ENCODE peak calls at places on chromosome 20, in five cellular contexts. One of them, this sample, is unnamed.

GRCh38 chr20:45339084-45339483 is 9.1 kb downstream of the SDC4 start:
- DNase-seq in lower lobe of right lung: no peak
- DNase-seq in cardiac fibroblast: no peak
- DNase-seq in DND-41: no peak
- DNase-seq in GM23338: no peak
- DNase-seq in this sample: no peak

GRCh38 chr20:43786885-43787284 is 60.1 kb upstream of the GTSF1L start:
- DNase-seq in GM23338: no peak
- DNase-seq in cardiac fibroblast: no peak
- DNase-seq in lower lobe of right lung: no peak
- DNase-seq in DND-41: no peak
- DNase-seq in this sample: no peak

GRCh38 chr20:45826381-45827019 is 612 bp downstream of the TNNC2 start:
- DNase-seq in lower lobe of right lung: no peak
- DNase-seq in GM23338: no peak
- DNase-seq in DND-41: no peak
- DNase-seq in cardiac fibroblast: peak; percentile 70
- DNase-seq in this sample: no peak

GRCh38 chr20:31551581-31552081 is 37.4 kb downstream of the HM13 start:
- DNase-seq in GM23338: no peak
- DNase-seq in cardiac fibroblast: no peak
- DNase-seq in lower lobe of right lung: peak; percentile 22
- DNase-seq in DND-41: no peak
- DNase-seq in this sample: no peak

GRCh38 chr20:19026901-19027644 is 185.4 kb upstream of the SLC24A3 start:
- DNase-seq in DND-41: no peak
- DNase-seq in lower lobe of right lung: no peak
- DNase-seq in GM23338: peak; percentile 48
- DNase-seq in cardiac fibroblast: no peak
- DNase-seq in this sample: no peak

GRCh38 chr20:54745780-54746179 is 270.4 kb downstream of the DOK5 start:
- DNase-seq in lower lobe of right lung: no peak
- DNase-seq in DND-41: no peak
- DNase-seq in GM23338: no peak
- DNase-seq in cardiac fibroblast: no peak
- DNase-seq in this sample: no peak

GRCh38 chr20:15491564-15491963 is 1081.7 kb downstream of the KIF16B start:
- DNase-seq in GM23338: peak; percentile 71
- DNase-seq in lower lobe of right lung: no peak
- DNase-seq in DND-41: no peak
- DNase-seq in cardiac fibroblast: no peak
- DNase-seq in this sample: no peak

GRCh38 chr20:3172933-3173581 is at the start of gene LZTS3:
- DNase-seq in GM23338: peak; percentile 96
- DNase-seq in cardiac fibroblast: peak; percentile 44
- DNase-seq in DND-41: peak; percentile 77
- DNase-seq in lower lobe of right lung: peak; percentile 80
- DNase-seq in this sample: peak; percentile 70

GRCh38 chr20:50372770-50373088 is 137.5 kb upstream of the PTPN1 start:
- DNase-seq in lower lobe of right lung: no peak
- DNase-seq in DND-41: no peak
- DNase-seq in GM23338: no peak
- DNase-seq in cardiac fibroblast: peak; percentile 9
- DNase-seq in this sample: no peak

GRCh38 chr20:18416478-18416877 is 50.4 kb downstream of the DZANK1 start:
- DNase-seq in GM23338: no peak
- DNase-seq in DND-41: no peak
- DNase-seq in cardiac fibroblast: no peak
- DNase-seq in lower lobe of right lung: no peak
- DNase-seq in this sample: no peak

GRCh38 chr20:48787861-48788375 is 39.9 kb downstream of the PREX1 start:
- DNase-seq in GM23338: no peak
- DNase-seq in DND-41: no peak
- DNase-seq in cardiac fibroblast: peak; percentile 28
- DNase-seq in lower lobe of right lung: no peak
- DNase-seq in this sample: no peak

GRCh38 chr20:20699144-20699543 is 13.3 kb downstream of the RALGAPA2 start:
- DNase-seq in cardiac fibroblast: no peak
- DNase-seq in lower lobe of right lung: no peak
- DNase-seq in DND-41: no peak
- DNase-seq in GM23338: no peak
- DNase-seq in this sample: no peak

GRCh38 chr20:59819496-59820203 is 113.8 kb downstream of the SYCP2 start:
- DNase-seq in cardiac fibroblast: no peak
- DNase-seq in DND-41: no peak
- DNase-seq in lower lobe of right lung: no peak
- DNase-seq in GM23338: no peak
- DNase-seq in this sample: no peak

GRCh38 chr20:10253750-10254149 is 35.1 kb downstream of the SNAP25 start:
- DNase-seq in DND-41: no peak
- DNase-seq in cardiac fibroblast: no peak
- DNase-seq in lower lobe of right lung: no peak
- DNase-seq in GM23338: no peak
- DNase-seq in this sample: no peak

GRCh38 chr20:57398231-57398821 is 7.1 kb downstream of the RBM38 start:
- DNase-seq in DND-41: peak; percentile 95
- DNase-seq in cardiac fibroblast: no peak
- DNase-seq in GM23338: no peak
- DNase-seq in lower lobe of right lung: peak; percentile 68
- DNase-seq in this sample: no peak

DNA sequence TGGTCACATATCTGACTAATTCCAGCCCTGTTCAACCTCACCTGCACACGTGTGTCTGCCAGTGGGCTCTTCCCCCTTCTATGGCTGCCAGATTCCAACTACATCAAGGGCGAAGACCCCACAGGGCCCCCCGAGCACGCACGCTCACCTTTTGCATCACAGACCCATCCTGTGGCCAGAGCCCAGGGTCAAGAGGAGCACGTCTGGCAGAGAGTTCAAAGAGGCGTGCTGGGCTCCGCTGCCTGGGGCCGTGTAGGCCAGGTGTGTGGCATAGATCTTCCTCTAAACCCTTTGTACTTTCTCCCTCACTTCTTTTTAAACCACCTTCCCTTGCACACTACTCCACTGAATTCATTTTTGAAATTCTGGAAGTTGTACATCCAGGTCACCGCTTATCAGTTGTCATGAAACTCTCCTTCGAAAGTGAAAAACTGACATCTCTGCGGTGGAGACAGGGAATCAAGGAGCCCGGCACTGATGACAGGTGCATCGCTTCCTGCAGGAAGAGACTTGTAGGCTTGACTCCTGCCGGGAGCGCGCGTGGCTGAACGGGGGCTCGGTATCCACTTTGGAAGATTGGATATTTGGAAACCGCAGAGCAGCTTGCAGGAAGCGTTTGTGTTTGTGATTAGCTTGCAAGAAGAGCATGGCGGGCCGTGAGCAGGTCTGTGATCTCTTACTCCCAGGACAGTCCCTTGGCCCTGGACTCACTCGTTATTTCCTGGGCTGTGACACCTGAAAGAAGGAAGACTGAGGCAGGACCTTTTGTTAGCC is 397.2 kb downstream of the CDH4 start:
- DNase-seq in DND-41: no peak
- DNase-seq in cardiac fibroblast: no peak
- DNase-seq in lower lobe of right lung: peak; percentile 33
- DNase-seq in GM23338: no peak
- DNase-seq in this sample: no peak
- TF ChIP-seq CTCF in DND-41: no peak
- TF ChIP-seq CTCF in cardiac fibroblast: no peak
- TF ChIP-seq CTCF in lower lobe of right lung: no peak
- TF ChIP-seq CTCF in GM23338: no peak
- TF ChIP-seq CTCF in this sample: no peak

GRCh38 chr20:34337982-34338756 is 24.9 kb upstream of the ITCH start:
- DNase-seq in lower lobe of right lung: no peak
- DNase-seq in DND-41: no peak
- DNase-seq in cardiac fibroblast: no peak
- DNase-seq in GM23338: no peak
- DNase-seq in this sample: no peak
- TF ChIP-seq CTCF in lower lobe of right lung: no peak
- TF ChIP-seq CTCF in DND-41: no peak
- TF ChIP-seq CTCF in cardiac fibroblast: no peak
- TF ChIP-seq CTCF in GM23338: no peak
- TF ChIP-seq CTCF in this sample: no peak

GRCh38 chr20:37650661-37651060 is 43.2 kb upstream of the CTNNBL1 start:
- DNase-seq in GM23338: no peak
- DNase-seq in lower lobe of right lung: no peak
- DNase-seq in DND-41: no peak
- DNase-seq in cardiac fibroblast: no peak
- DNase-seq in this sample: no peak

GRCh38 chr20:37647946-37648345 is 45.9 kb upstream of the CTNNBL1 start:
- DNase-seq in cardiac fibroblast: no peak
- DNase-seq in lower lobe of right lung: no peak
- DNase-seq in DND-41: no peak
- DNase-seq in GM23338: no peak
- DNase-seq in this sample: no peak

GRCh38 chr20:37649635-37650244 is 44.1 kb upstream of the CTNNBL1 start:
- DNase-seq in GM23338: no peak
- DNase-seq in cardiac fibroblast: no peak
- DNase-seq in lower lobe of right lung: no peak
- DNase-seq in DND-41: no peak
- DNase-seq in this sample: no peak

GRCh38 chr20:37649017-37649416 is 44.8 kb upstream of the CTNNBL1 start:
- DNase-seq in cardiac fibroblast: peak; percentile 4
- DNase-seq in GM23338: no peak
- DNase-seq in DND-41: no peak
- DNase-seq in lower lobe of right lung: no peak
- DNase-seq in this sample: no peak

DNA sequence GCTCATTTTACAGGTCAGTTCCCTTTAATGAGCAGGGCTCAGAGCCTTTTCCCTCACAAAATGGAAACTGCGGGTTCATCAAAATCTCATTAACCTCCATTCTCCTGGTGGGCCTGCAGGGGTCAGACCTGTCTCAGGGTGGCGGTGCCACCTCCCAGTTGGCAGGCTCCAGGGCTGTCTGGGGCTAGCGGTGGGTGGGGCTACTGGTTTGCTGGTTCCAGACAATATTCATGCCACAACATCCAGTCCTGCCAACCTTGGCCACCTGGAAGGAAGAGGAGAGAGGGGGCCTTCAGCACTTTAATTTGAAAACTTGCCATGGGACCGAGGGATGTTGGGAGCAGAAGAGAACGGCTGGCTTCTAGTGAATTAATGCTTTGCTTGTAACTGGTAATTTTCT is 41.9 kb upstream of the CTNNBL1 start:
- DNase-seq in DND-41: peak; percentile 24
- DNase-seq in GM23338: peak; percentile 77
- DNase-seq in cardiac fibroblast: peak; percentile 53
- DNase-seq in lower lobe of right lung: peak; percentile 62
- DNase-seq in this sample: no peak
- TF ChIP-seq CTCF in DND-41: peak; percentile 60
- TF ChIP-seq CTCF in GM23338: peak; percentile 91
- TF ChIP-seq CTCF in cardiac fibroblast: peak; percentile 26
- TF ChIP-seq CTCF in lower lobe of right lung: peak; percentile 45
- TF ChIP-seq CTCF in this sample: peak; percentile 44

DNA sequence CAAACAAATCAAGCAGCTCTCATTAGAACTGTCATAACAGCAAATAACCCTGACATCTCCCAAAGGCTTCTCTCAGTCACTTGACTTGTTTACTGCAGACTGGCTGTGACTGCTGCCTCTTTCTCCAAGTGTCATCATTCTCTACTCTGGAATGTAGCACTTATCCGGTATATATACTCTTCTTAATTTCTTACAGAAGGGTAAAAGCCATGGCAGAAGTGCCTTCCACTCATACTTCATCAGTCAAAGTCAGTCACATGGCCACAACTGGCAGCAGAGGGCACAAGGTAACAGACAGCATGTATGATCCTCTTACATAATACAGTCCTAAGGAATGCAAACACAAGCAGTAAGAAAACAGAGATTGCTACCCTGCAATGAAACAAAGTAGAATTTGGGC is 9.3 kb downstream of the NAPB start:
- DNase-seq in DND-41: no peak
- DNase-seq in lower lobe of right lung: no peak
- DNase-seq in GM23338: no peak
- DNase-seq in cardiac fibroblast: no peak
- DNase-seq in this sample: no peak
- TF ChIP-seq CTCF in DND-41: no peak
- TF ChIP-seq CTCF in lower lobe of right lung: no peak
- TF ChIP-seq CTCF in GM23338: no peak
- TF ChIP-seq CTCF in cardiac fibroblast: no peak
- TF ChIP-seq CTCF in this sample: no peak

This sample was measured in neural crest cell.